ENCODE peak calls at places on chromosomes 1 and 21, in four cellular contexts. R, B, G and H are unnamed samples.
A peak's percentile ranks its signal among the peaks of the same experiment; 100 is the strongest.

GRCh38 chr1:178798232-178798861 is 72.5 kb downstream of the ANGPTL1 start:
- DNase-seq in R (no peak), G (no peak), B (no peak), H (no peak)

GRCh38 chr21:44485254-44485793 is 30.0 kb downstream of the LRRC3 start:
- DNase-seq in G (no peak), R (peak; percentile 87), B (peak; percentile 51), H (no peak)

GRCh38 chr1:116508984-116509980 is 61.5 kb downstream of the CD58 start:
- DNase-seq in G (peak; percentile 89), B (peak; percentile 51), R (no peak), H (no peak)

GRCh38 chr1:23215751-23216449 is 1.4 kb downstream of the HTR1D start:
- DNase-seq in R (no peak), G (peak; percentile 13), B (no peak), H (no peak)

GRCh38 chr1:16605213-16605525 is 8.2 kb downstream of the NBPF1 start:
- DNase-seq in B (no peak), G (no peak), R (no peak), H (no peak)

GRCh38 chr1:108565081-108565480 is 5.2 kb downstream of the EEIG2 start:
- DNase-seq in G (no peak), B (no peak), R (no peak), H (no peak)

GRCh38 chr1:156926175-156926574 is 5.7 kb downstream of the LRRC71 start:
- DNase-seq in R (no peak), B (peak; percentile 61), G (no peak), H (no peak)

GRCh38 chr1:72281144-72281543 is 1.2 kb downstream of the NEGR1 start:
- DNase-seq in B (no peak), R (no peak), G (no peak), H (no peak)

GRCh38 chr21:40714516-40714915 is 132.4 kb downstream of the DSCAM start:
- DNase-seq in R (no peak), G (no peak), B (no peak), H (no peak)

GRCh38 chr1:162081316-162081715 is 11.8 kb downstream of the NOS1AP start:
- DNase-seq in B (no peak), G (peak; percentile 58), R (no peak), H (no peak)

GRCh38 chr21:25878334-25878733 is 143.6 kb downstream of the GABPA start:
- DNase-seq in G (no peak), R (no peak), B (no peak), H (no peak)

GRCh38 chr1:203584040-203584439 is 42.6 kb upstream of the ATP2B4 start:
- DNase-seq in G (no peak), R (no peak), B (no peak), H (no peak)

GRCh38 chr1:213244664-213245091 is 193.6 kb downstream of the RPS6KC1 start:
- DNase-seq in G (peak; percentile 73), R (no peak), B (peak; percentile 58), H (no peak)

GRCh38 chr1:226690460-226690982 is 48.6 kb downstream of the ITPKB start:
- DNase-seq in B (no peak), R (no peak), G (no peak), H (no peak)

GRCh38 chr1:197285526-197286217 is 17.6 kb downstream of the CRB1 start:
- DNase-seq in R (no peak), B (no peak), G (no peak), H (no peak)

GRCh38 chr1:13725714-13726175 is 25.8 kb downstream of the PRDM2 start:
- DNase-seq in G (peak; percentile 20), R (no peak), B (no peak), H (no peak)

GRCh38 chr1:44835738-44836675 is 7.0 kb downstream of the PTCH2 start:
- DNase-seq in R (peak; percentile 95), G (peak; percentile 65), B (peak; percentile 82), H (peak; percentile 55)

GRCh38 chr1:94858276-94858675 is 38.1 kb downstream of the SLC44A3 start:
- DNase-seq in G (no peak), B (no peak), R (no peak), H (no peak)

GRCh38 chr21:45574081-45574501 is 31.9 kb upstream of the SLC19A1 start:
- DNase-seq in G (no peak), B (no peak), R (no peak), H (no peak)

GRCh38 chr1:81443288-81443687 is 357.4 kb upstream of the ADGRL2 start:
- DNase-seq in R (no peak), B (no peak), G (no peak), H (no peak)

GRCh38 chr1:64850846-64851245 is 106.0 kb downstream of the RAVER2 start:
- DNase-seq in B (no peak), G (no peak), R (no peak), H (no peak)

GRCh38 chr1:25431495-25432363 is 1.0 kb downstream of the MACO1 start:
- DNase-seq in B (no peak), G (no peak), R (peak; percentile 61), H (no peak)

GRCh38 chr1:12001249-12001917 is 17.9 kb upstream of the MIIP start:
- DNase-seq in G (peak; percentile 27), B (no peak), R (peak; percentile 83), H (no peak)

GRCh38 chr1:231338270-231339128 is at the start of gene SPRTN:
- DNase-seq in R (no peak), G (no peak), B (peak; percentile 92), H (no peak)

GRCh38 chr1:162343472-162343871 is 33.2 kb downstream of the SPATA46 start:
- DNase-seq in B (no peak), R (no peak), G (no peak), H (no peak)

GRCh38 chr1:109659997-109660755 is 4.3 kb downstream of the GSTM4 start:
- DNase-seq in B (no peak), G (peak; percentile 30), R (no peak), H (no peak)

GRCh38 chr1:7784492-7785071 is 491 bp downstream of the PER3 start:
- DNase-seq in G (no peak), B (no peak), R (peak; percentile 50), H (no peak)

GRCh38 chr1:86396503-86396900 is 379 bp upstream of the ODF2L start:
- DNase-seq in R (no peak), B (no peak), G (no peak), H (no peak)

GRCh38 chr21:33936221-33937038 is 20.8 kb upstream of the ATP5PO start:
- DNase-seq in G (no peak), R (no peak), B (no peak), H (no peak)

GRCh38 chr1:245060684-245061374 is 94.0 kb upstream of the KIF26B start:
- DNase-seq in B (no peak), R (no peak), G (peak; percentile 95), H (no peak)

GRCh38 chr1:6603424-6603850 is 768 bp upstream of the KLHL21 start:
- DNase-seq in R (peak; percentile 70), B (peak; percentile 63), G (peak; percentile 54), H (no peak)

GRCh38 chr1:57485643-57486042 is 61.8 kb upstream of the DAB1 start:
- DNase-seq in R (no peak), G (no peak), B (no peak), H (no peak)

GRCh38 chr1:203040518-203041275 is 14.4 kb downstream of the PPFIA4 start:
- DNase-seq in R (no peak), B (no peak), G (no peak), H (no peak)

GRCh38 chr21:43814215-43815106 is 25.1 kb downstream of the RRP1 start:
- DNase-seq in G (no peak), B (no peak), R (peak; percentile 69), H (no peak)

GRCh38 chr1:13761883-13762282 is 61.9 kb downstream of the PRDM2 start:
- DNase-seq in R (no peak), G (no peak), B (no peak), H (no peak)

GRCh38 chr1:67713071-67713806 is 28.2 kb downstream of the GADD45A start:
- DNase-seq in G (peak; percentile 45), R (no peak), B (peak; percentile 61), H (no peak)

GRCh38 chr1:228315945-228316588 is 90.6 kb downstream of the TRIM11 start:
- DNase-seq in G (no peak), B (no peak), R (no peak), H (no peak)
- TF ChIP-seq BRCA1 in G (no peak), B (no peak), R (no peak), H (no peak)

GRCh38 chr1:234239515-234239914 is 133.7 kb upstream of the COA6 start:
- DNase-seq in R (no peak), B (no peak), G (no peak), H (no peak)

GRCh38 chr1:234238060-234238459 is 135.2 kb upstream of the COA6 start:
- DNase-seq in R (no peak), G (no peak), B (no peak), H (no peak)

GRCh38 chr1:234239936-234240335 is 133.3 kb upstream of the COA6 start:
- DNase-seq in R (no peak), B (no peak), G (no peak), H (no peak)

GRCh38 chr1:234242091-234242490 is 131.2 kb upstream of the COA6 start:
- DNase-seq in B (no peak), R (no peak), G (no peak), H (no peak)

DNA sequence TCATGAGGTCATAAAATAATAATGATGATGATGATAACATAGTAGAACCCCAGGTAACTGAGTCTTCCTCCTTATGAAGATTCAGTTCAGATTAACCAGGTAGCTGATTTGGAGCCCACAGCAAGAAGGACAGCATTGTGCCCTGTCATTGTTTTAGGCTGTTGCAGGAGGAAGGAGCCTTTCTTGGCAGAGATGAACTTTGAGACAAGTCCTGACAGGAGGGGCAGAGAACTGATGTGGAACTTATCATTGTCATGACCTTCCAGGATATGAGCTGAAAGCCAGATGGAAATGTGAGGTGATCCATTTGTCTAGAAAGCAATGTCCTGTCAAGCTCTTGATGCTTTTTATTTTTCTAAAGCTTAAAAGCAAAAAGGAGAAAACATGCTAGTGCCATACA is 132.6 kb upstream of the COA6 start:
- DNase-seq in R (no peak), G (no peak), B (no peak), H (no peak)
- TF ChIP-seq BRCA1 in R (no peak), G (no peak), B (no peak), H (no peak)

DNA sequence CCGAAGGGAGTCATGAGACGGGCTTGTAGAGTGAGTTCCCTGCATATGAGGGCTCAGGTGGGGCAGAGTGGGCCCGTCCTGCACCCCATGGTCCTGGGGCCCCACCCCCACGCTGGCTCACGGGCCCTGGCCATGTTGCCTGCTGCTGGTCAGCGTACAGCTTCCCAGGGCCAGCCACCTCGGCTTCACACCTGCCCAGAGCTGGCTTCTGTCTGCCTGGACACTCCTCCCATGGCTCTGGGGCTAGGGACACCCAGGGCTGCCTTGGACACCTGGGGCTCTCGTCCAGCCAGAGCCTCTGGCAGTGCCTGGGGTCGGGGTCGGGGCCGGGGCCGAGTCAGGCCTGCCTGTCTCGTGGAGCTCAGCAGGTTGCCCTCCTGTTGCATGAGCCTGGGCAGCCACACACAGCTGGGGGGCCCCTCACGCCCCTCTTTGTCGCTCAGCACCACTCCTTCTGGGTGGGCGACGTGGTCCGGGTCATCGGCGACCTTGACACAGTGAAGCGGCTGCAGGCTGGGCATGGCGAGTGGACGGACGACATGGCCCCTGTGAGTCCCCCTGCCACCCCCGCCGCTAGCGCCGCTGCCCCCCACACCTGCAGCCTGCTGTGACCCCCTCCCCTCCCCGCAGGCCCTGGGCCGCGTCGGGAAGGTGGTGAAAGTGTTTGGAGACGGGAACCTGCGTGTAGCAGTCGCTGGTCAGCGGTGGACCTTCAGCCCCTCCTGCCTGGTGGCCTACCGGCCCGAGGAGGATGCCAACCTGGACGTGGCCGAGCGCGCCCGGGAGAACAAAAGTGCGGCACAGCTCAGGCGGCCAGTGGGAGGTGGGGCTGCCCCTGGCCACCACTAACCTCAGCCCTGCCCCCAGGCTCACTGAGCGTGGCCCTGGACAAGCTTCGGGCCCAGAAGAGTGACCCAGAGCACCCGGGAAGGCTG is 5.5 kb upstream of the MMP23B start:
- DNase-seq in G (no peak), B (no peak), R (peak; percentile 46), H (no peak)
- TF ChIP-seq BRCA1 in G (no peak), B (no peak), R (no peak), H (no peak)

GRCh38 chr1:101235696-101236545 is 898 bp upstream of the S1PR1 start:
- DNase-seq in G (no peak), R (peak; percentile 71), B (no peak), H (peak; percentile 90)
- TF ChIP-seq BRCA1 in G (no peak), R (no peak), B (no peak), H (no peak)